ENCODE peak calls at places on chromosomes 7 and 10, in ten cellular contexts. T, E, L, R, O, F, D, G, U and J are unnamed samples.

GRCh38 chr10:34252111-34252510 is 563.0 kb downstream of the PARD3 start:
- DNase-seq in T (no peak), E (no peak), L (no peak), R (no peak), O (no peak), F (no peak), D (no peak), G (no peak), U (no peak), J (no peak)

GRCh38 chr7:114660007-114660406 is 245.4 kb downstream of the FOXP2 start:
- DNase-seq in T (no peak), E (no peak), L (no peak), R (no peak), O (no peak), F (no peak), D (no peak), G (no peak), U (no peak), J (no peak)

GRCh38 chr10:71218046-71218832 is 5.9 kb downstream of the UNC5B start:
- DNase-seq in T (no peak), E (no peak), L (no peak), R (no peak), O (peak; percentile 5), F (no peak), D (peak; percentile 54), G (peak; percentile 53), U (no peak), J (no peak)

GRCh38 chr10:29343607-29344038 is 54.8 kb downstream of the LYZL1 start:
- DNase-seq in T (no peak), E (no peak), L (no peak), R (no peak), O (no peak), F (no peak), D (no peak), G (no peak), U (no peak), J (no peak)

GRCh38 chr10:86759073-86759672 is 2.8 kb downstream of the BMPR1A start:
- DNase-seq in T (no peak), E (no peak), L (no peak), R (no peak), O (no peak), F (no peak), D (no peak), G (no peak), U (no peak), J (no peak)

GRCh38 chr10:45557275-45557905 is 115.2 kb downstream of the ZFAND4 start:
- DNase-seq in T (no peak), E (peak; percentile 13), L (no peak), R (no peak), O (no peak), F (no peak), D (no peak), G (no peak), U (peak; percentile 46), J (no peak)

GRCh38 chr10:97024181-97025073 is 161.3 kb downstream of the SLIT1 start:
- DNase-seq in T (peak; percentile 53), E (no peak), L (no peak), R (peak; percentile 53), O (no peak), F (no peak), D (no peak), G (peak; percentile 59), U (no peak), J (no peak)

GRCh38 chr7:16891874-16892620 is 10.3 kb upstream of the AGR3 start:
- DNase-seq in T (no peak), E (no peak), L (no peak), R (no peak), O (no peak), F (no peak), D (no peak), G (no peak), U (no peak), J (no peak)

GRCh38 chr7:107528461-107528860 is 35.3 kb downstream of the COG5 start:
- DNase-seq in T (no peak), E (no peak), L (no peak), R (peak; percentile 5), O (no peak), F (no peak), D (no peak), G (no peak), U (no peak), J (no peak)